ENCODE peak calls at places on chromosomes 3 and 15, in five cellular contexts. C, Q, A, X and R are unnamed samples.

GRCh38 chr15:47548986-47549385 is 168.3 kb upstream of the SEMA6D start:
- DNase-seq in Q (no peak), A (no peak), X (no peak), C (no peak), R (no peak)

GRCh38 chr15:100285641-100286295 is 56.0 kb downstream of the ADAMTS17 start:
- DNase-seq in A (no peak), C (no peak), Q (no peak), X (no peak), R (no peak)

GRCh38 chr3:24133441-24133840 is 188.4 kb downstream of the NR1D2 start:
- DNase-seq in Q (no peak), A (no peak), C (no peak), X (no peak), R (no peak)

GRCh38 chr3:188197388-188197847 is 43.5 kb downstream of the LPP start:
- DNase-seq in Q (no peak), C (peak), A (no peak), X (no peak), R (no peak)

GRCh38 chr15:57741089-57741488 is 34.6 kb downstream of the POLR2M start:
- DNase-seq in C (no peak), Q (no peak), A (no peak), X (no peak), R (no peak)

GRCh38 chr3:38579551-38580449 is 69.7 kb downstream of the SCN5A start:
- DNase-seq in A (no peak), Q (no peak), C (no peak), X (peak), R (no peak)

GRCh38 chr3:83523470-83524073 is 1435.2 kb upstream of the CADM2 start:
- DNase-seq in Q (peak), X (peak), A (peak), C (peak), R (peak)

GRCh38 chr3:28243424-28244106 is 2.1 kb downstream of the CMC1 start:
- DNase-seq in Q (no peak), X (no peak), C (no peak), A (no peak), R (no peak)

GRCh38 chr15:40010681-40011080 is 28.3 kb downstream of the SRP14 start:
- DNase-seq in C (peak), X (peak), A (no peak), Q (no peak), R (no peak)

DNA sequence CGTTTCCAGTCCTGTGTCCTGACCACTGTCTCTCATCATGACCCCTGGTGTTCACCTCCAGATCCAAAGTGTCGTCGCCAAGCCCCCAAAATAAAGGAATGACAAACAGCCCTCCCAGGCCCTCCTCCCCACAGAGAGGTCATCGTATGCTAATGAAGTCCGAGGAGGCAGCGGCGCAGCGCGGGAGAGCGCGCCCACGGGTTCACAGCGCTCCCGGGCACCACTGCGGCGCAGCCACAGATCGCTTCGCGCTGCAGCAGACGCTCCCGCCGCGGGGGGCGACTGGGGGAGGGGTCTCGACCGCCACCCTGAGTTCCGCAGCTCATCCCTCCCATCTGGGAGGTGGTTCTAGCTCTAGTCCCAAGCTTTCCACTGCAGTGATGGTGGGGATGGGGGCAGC is 1.3 kb downstream of the DGKG start:
- DNase-seq in Q (peak), C (no peak), X (peak), A (no peak), R (no peak)
- TF ChIP-seq EZH2phosphoT487 in Q (no peak), C (no peak), X (no peak), A (no peak), R (no peak)

GRCh38 chr3:106116733-106117489 is 248.1 kb upstream of the CBLB start:
- DNase-seq in A (no peak), C (no peak), Q (no peak), X (no peak), R (no peak)

GRCh38 chr3:106113747-106114146 is 244.9 kb upstream of the CBLB start:
- DNase-seq in A (no peak), Q (no peak), X (no peak), C (no peak), R (no peak)

GRCh38 chr3:106114220-106114619 is 245.4 kb upstream of the CBLB start:
- DNase-seq in A (no peak), Q (no peak), X (no peak), C (no peak), R (peak)

GRCh38 chr3:106115557-106115956 is 246.7 kb upstream of the CBLB start:
- DNase-seq in X (no peak), Q (no peak), C (no peak), A (no peak), R (no peak)

DNA sequence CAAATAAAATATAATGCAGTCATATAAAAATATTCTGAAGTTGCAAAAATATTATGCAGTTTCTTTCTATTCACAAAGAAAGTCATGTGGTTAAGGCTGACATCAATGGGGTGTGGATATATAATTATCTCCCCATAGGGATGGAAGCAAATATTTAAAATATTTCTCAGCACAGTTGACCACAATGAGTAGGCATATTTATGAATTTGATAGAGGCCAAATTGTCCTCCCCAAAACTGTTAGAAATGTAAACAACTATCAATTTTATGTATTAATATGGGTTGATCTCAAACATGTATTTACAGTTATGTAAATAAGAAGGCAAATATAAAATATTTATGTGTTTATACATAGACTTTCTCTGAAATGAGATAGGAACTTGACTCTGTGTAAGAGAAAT is 246.0 kb upstream of the CBLB start:
- DNase-seq in X (no peak), Q (no peak), A (no peak), C (peak), R (peak)
- TF ChIP-seq EZH2phosphoT487 in X (no peak), Q (no peak), A (no peak), C (no peak), R (no peak)

GRCh38 chr3:63192248-63192647 is 85.9 kb upstream of the SYNPR start:
- DNase-seq in Q (no peak), X (no peak), C (no peak), A (no peak), R (no peak)
- TF ChIP-seq EZH2phosphoT487 in Q (no peak), X (no peak), C (no peak), A (no peak), R (no peak)

DNA sequence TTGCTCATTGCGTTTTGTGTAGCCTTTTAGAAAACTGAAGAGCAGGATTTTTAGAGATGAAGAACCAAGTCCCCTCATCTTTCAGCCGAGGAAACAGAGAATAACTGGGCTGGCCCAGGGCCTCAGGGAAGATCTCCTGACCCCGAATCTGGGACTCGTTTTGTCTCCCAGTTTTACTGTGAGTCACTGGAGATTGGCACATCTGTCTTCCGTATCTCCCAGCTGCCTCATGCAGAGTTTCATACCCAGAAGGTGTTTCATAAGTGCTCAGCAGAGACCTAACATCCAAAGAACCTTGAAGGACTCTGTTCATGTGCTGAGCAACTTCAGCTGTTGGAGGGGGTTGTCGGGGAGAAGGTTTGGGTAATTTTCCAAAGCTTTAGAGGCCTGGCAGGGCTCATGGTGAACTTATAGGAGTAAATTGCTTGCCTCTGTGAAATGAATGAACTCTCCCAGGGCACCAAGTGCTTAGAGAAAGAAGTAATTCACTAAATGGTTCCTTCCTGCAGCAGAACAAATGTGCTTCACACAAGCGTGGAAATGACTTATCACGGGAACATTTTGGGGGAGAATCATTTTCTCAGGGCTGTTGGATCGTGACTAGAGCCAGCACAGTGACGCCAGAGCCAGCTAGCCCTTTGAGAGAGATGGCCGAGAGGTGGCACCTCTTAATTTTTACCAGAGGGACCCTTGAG is 121.5 kb downstream of the FAM43A start:
- DNase-seq in X (no peak), C (peak), A (no peak), Q (no peak), R (no peak)
- TF ChIP-seq EZH2phosphoT487 in X (no peak), C (no peak), A (no peak), Q (no peak), R (no peak)

GRCh38 chr15:79166311-79166955 is 75.9 kb upstream of the RASGRF1 start:
- DNase-seq in Q (no peak), A (no peak), C (no peak), X (no peak), R (no peak)
- TF ChIP-seq EZH2phosphoT487 in Q (no peak), A (no peak), C (no peak), X (no peak), R (no peak)

DNA sequence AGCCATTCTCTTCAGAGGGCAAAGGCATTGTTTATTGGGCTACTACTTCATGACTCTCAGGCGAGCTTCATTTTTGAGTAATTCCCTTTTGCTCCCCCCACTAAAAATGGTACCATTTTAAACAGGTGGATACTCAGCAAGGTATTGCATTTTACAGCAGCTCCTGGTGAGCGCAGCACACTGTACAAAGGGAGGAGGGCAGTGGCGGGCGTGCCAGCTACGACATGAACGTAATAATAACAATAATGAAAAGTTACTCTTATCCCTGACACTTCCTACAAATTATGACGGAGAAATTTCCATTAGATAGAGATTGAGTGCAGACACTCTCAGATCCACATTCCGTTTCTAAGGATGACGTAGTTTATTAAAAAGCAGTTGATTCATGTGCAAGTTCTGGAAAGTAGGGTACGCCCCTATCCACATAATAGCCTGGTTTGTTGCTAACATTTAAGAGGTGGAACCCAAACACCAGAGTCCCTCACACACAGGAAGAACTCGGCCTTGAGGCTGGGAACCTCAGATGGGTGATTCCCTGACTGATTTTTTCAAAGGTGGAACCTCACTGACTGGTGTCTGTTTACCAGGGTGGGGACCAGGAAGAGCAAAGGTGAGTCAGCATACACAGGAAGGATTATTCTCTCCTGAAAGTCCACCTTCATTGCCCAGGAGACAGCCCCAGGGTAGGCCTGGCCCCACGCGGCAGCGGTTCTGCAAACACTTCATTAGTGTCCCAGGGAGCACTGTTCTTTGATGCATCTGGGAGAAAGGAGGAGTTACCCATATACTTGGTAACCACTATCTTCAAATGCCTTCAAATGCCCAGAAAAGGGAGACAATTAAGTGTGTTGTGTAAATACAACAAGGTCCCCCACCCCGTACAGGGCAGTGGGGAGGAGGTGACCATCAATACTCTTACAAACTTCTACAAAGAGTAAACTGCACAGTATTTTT is 69.9 kb downstream of the LDHAL6B start:
- DNase-seq in A (no peak), C (no peak), X (no peak), Q (no peak), R (peak)
- TF ChIP-seq EZH2phosphoT487 in A (no peak), C (no peak), X (no peak), Q (no peak), R (no peak)

GRCh38 chr3:123765475-123766166 is 118.5 kb downstream of the MYLK start:
- DNase-seq in C (peak), A (peak), X (no peak), Q (no peak), R (no peak)
- TF ChIP-seq EZH2phosphoT487 in C (no peak), A (no peak), X (no peak), Q (no peak), R (no peak)

GRCh38 chr3:146557745-146558144 is 13.3 kb upstream of the PLSCR1 start:
- DNase-seq in C (no peak), A (no peak), X (no peak), Q (no peak), R (no peak)

GRCh38 chr3:146558811-146559210 is 14.4 kb upstream of the PLSCR1 start:
- DNase-seq in Q (no peak), A (no peak), C (no peak), X (no peak), R (no peak)

GRCh38 chr3:146555311-146555710 is 10.9 kb upstream of the PLSCR1 start:
- DNase-seq in C (no peak), Q (no peak), X (no peak), A (no peak), R (no peak)

GRCh38 chr3:146550743-146551510 is 6.5 kb upstream of the PLSCR1 start:
- DNase-seq in C (peak), X (no peak), A (no peak), Q (no peak), R (peak)

GRCh38 chr3:146554168-146554760 is 9.9 kb upstream of the PLSCR1 start:
- DNase-seq in C (peak), A (no peak), Q (no peak), X (no peak), R (no peak)
- TF ChIP-seq EZH2phosphoT487 in C (no peak), A (no peak), Q (no peak), X (no peak), R (no peak)